ENCODE peak calls at places on chromosome 7, in eight cellular contexts. Q, T, L, S, M, K, W and P are unnamed samples.

GRCh38 chr7:128137096-128137655 is 103.9 kb upstream of the LEP start:
- DNase-seq in Q (no peak), T (no peak), L (no peak), S (no peak), M (no peak), K (no peak), W (no peak), P (no peak)

GRCh38 chr7:126083014-126083413 is 1153.4 kb upstream of the POT1 start:
- DNase-seq in Q (no peak), T (no peak), L (no peak), S (no peak), M (no peak), K (no peak), W (no peak), P (no peak)

GRCh38 chr7:88391247-88391646 is 84.6 kb upstream of the STEAP4 start:
- DNase-seq in Q (no peak), T (no peak), L (no peak), S (no peak), M (no peak), K (no peak), W (no peak), P (no peak)

GRCh38 chr7:94182066-94182465 is 177.9 kb upstream of the BET1 start:
- DNase-seq in Q (no peak), T (no peak), L (no peak), S (no peak), M (no peak), K (no peak), W (no peak), P (no peak)

GRCh38 chr7:85237721-85238120 is 50.9 kb upstream of the SEMA3D start:
- DNase-seq in Q (no peak), T (no peak), L (no peak), S (no peak), M (no peak), K (no peak), W (no peak), P (no peak)

GRCh38 chr7:29116801-29117200 is 29.5 kb downstream of the CPVL start:
- DNase-seq in Q (no peak), T (no peak), L (no peak), S (no peak), M (no peak), K (no peak), W (no peak), P (no peak)

GRCh38 chr7:44258865-44259546 is 58.2 kb downstream of the YKT6 start:
- DNase-seq in Q (no peak), T (no peak), L (no peak), S (no peak), M (no peak), K (no peak), W (no peak), P (no peak)

GRCh38 chr7:39153647-39154046 is 175.9 kb downstream of the POU6F2 start:
- DNase-seq in Q (no peak), T (no peak), L (no peak), S (no peak), M (no peak), K (no peak), W (no peak), P (no peak)

GRCh38 chr7:30503273-30504212 is 1.1 kb downstream of the GGCT start:
- DNase-seq in Q (no peak), T (peak; percentile 12), L (no peak), S (no peak), M (no peak), K (no peak), W (no peak), P (no peak)